ENCODE peak calls at places on chromosomes 12 and 14, in nine cellular contexts. P, B, X, F, A, H, Y, K and U are unnamed samples.
A peak's percentile ranks its signal among the peaks of the same experiment; 100 is the strongest.

GRCh38 chr12:21472197-21472596 is 29.2 kb downstream of the RECQL start:
- DNase-seq in P (no peak), B (no peak), X (no peak), F (no peak), A (no peak), H (no peak), Y (no peak), K (no peak), U (no peak)

GRCh38 chr14:68305738-68306137 is 486.2 kb downstream of the RAD51B start:
- DNase-seq in P (no peak), B (no peak), X (no peak), F (no peak), A (no peak), H (no peak), Y (no peak), K (no peak), U (no peak)

GRCh38 chr14:90658541-90658967 is 157.7 kb downstream of the TTC7B start:
- DNase-seq in P (peak; percentile 55), B (no peak), X (peak; percentile 53), F (peak; percentile 43), A (no peak), H (peak; percentile 53), Y (peak; percentile 62), K (peak; percentile 62), U (no peak)

GRCh38 chr14:93430889-93431670 is at the start of gene UNC79:
- DNase-seq in P (peak; percentile 10), B (no peak), X (peak; percentile 18), F (no peak), A (peak; percentile 89), H (no peak), Y (peak; percentile 6), K (no peak), U (no peak)

GRCh38 chr14:70822706-70823185 is 13.4 kb upstream of the MAP3K9 start:
- DNase-seq in P (peak; percentile 37), B (no peak), X (peak; percentile 39), F (peak; percentile 24), A (peak; percentile 46), H (no peak), Y (peak; percentile 31), K (no peak), U (no peak)

GRCh38 chr14:33317675-33318074 is 379.0 kb downstream of the NPAS3 start:
- DNase-seq in P (no peak), B (no peak), X (no peak), F (no peak), A (no peak), H (no peak), Y (no peak), K (no peak), U (no peak)

GRCh38 chr12:32273712-32274111 is 125.6 kb upstream of the FGD4 start:
- DNase-seq in P (peak; percentile 70), B (no peak), X (no peak), F (peak; percentile 59), A (peak; percentile 39), H (no peak), Y (no peak), K (no peak), U (no peak)

GRCh38 chr12:19287302-19287701 is 152.0 kb upstream of the AEBP2 start:
- DNase-seq in P (no peak), B (no peak), X (peak; percentile 13), F (no peak), A (no peak), H (peak; percentile 11), Y (no peak), K (no peak), U (no peak)

GRCh38 chr12:124400124-124400523 is 105.2 kb downstream of the RFLNA start:
- DNase-seq in P (no peak), B (no peak), X (no peak), F (no peak), A (no peak), H (no peak), Y (no peak), K (no peak), U (no peak)

GRCh38 chr14:24098927-24099813 is 5.1 kb downstream of the PCK2 start:
- DNase-seq in P (no peak), B (no peak), X (no peak), F (no peak), A (no peak), H (no peak), Y (no peak), K (no peak), U (no peak)

GRCh38 chr12:114684098-114684869 is at the start of gene TBX3:
- DNase-seq in P (peak; percentile 79), B (no peak), X (peak; percentile 100), F (peak; percentile 81), A (peak; percentile 96), H (peak; percentile 99), Y (peak; percentile 100), K (peak; percentile 100), U (peak; percentile 90)

GRCh38 chr12:70919597-70920035 is 922 bp downstream of the PTPRR start:
- DNase-seq in P (no peak), B (no peak), X (peak; percentile 34), F (no peak), A (peak; percentile 61), H (peak; percentile 45), Y (peak; percentile 28), K (peak; percentile 14), U (no peak)

GRCh38 chr12:77845831-77846230 is 15.1 kb downstream of the NAV3 start:
- DNase-seq in P (no peak), B (no peak), X (peak; percentile 67), F (no peak), A (no peak), H (peak; percentile 61), Y (peak; percentile 71), K (no peak), U (no peak)

GRCh38 chr14:32203928-32204357 is 874 bp upstream of the RNU6-8 start:
- DNase-seq in P (peak; percentile 43), B (no peak), X (peak; percentile 3), F (no peak), A (no peak), H (no peak), Y (peak; percentile 9), K (no peak), U (no peak)

GRCh38 chr14:93347850-93348249 is 868 bp downstream of the COX8C start:
- DNase-seq in P (no peak), B (no peak), X (no peak), F (no peak), A (no peak), H (no peak), Y (no peak), K (peak; percentile 88), U (no peak)